ENCODE peak calls at places on chromosomes 2 and 18, in five cellular contexts. Q, I, L, G and S are unnamed samples.
A peak's percentile ranks its signal among the peaks of the same experiment; 100 is the strongest.

GRCh38 chr2:171086352-171087290 is 74.1 kb downstream of the TLK1 start:
- DNase-seq in Q (no peak), I (peak; percentile 10), L (peak; percentile 60), G (peak; percentile 73), S (no peak)

GRCh38 chr2:39839261-39839848 is 60.3 kb upstream of the THUMPD2 start:
- DNase-seq in Q (no peak), I (no peak), L (no peak), G (no peak), S (no peak)

GRCh38 chr2:112155331-112156151 is 17.4 kb downstream of the FBLN7 start:
- DNase-seq in Q (no peak), I (no peak), L (peak; percentile 20), G (no peak), S (no peak)

GRCh38 chr2:215773728-215774127 is 239.6 kb downstream of the MREG start:
- DNase-seq in Q (peak; percentile 28), I (peak; percentile 95), L (no peak), G (peak; percentile 98), S (no peak)

GRCh38 chr18:43486462-43486861 is 209.2 kb upstream of the SYT4 start:
- DNase-seq in Q (no peak), I (no peak), L (no peak), G (peak; percentile 1), S (no peak)

GRCh38 chr2:54570925-54571694 is 115.0 kb downstream of the SPTBN1 start:
- DNase-seq in Q (no peak), I (peak; percentile 85), L (peak; percentile 71), G (peak; percentile 88), S (peak; percentile 91)

GRCh38 chr2:118325556-118325955 is 237.3 kb downstream of the INSIG2 start:
- DNase-seq in Q (no peak), I (peak; percentile 21), L (no peak), G (no peak), S (no peak)

GRCh38 chr18:38648184-38648583 is 1082.6 kb upstream of the CELF4 start:
- DNase-seq in Q (no peak), I (no peak), L (no peak), G (no peak), S (no peak)

GRCh38 chr2:201758229-201758628 is 22.5 kb downstream of the ALS2 start:
- DNase-seq in Q (no peak), I (no peak), L (no peak), G (no peak), S (no peak)

GRCh38 chr2:150762571-150762970 is 275.1 kb upstream of the RND3 start:
- DNase-seq in Q (no peak), I (no peak), L (no peak), G (no peak), S (no peak)

GRCh38 chr2:219736196-219736595 is 108.8 kb downstream of the SLC4A3 start:
- DNase-seq in Q (no peak), I (peak; percentile 53), L (no peak), G (peak; percentile 82), S (no peak)

GRCh38 chr2:133586978-133587377 is 18.7 kb upstream of the NCKAP5 start:
- DNase-seq in Q (no peak), I (no peak), L (no peak), G (no peak), S (no peak)

GRCh38 chr2:133576714-133577113 is 8.5 kb upstream of the NCKAP5 start:
- DNase-seq in Q (no peak), I (no peak), L (no peak), G (no peak), S (no peak)

GRCh38 chr2:133579295-133579694 is 11.0 kb upstream of the NCKAP5 start:
- DNase-seq in Q (no peak), I (no peak), L (no peak), G (peak; percentile 80), S (peak; percentile 56)

GRCh38 chr2:133581027-133581760 is 12.9 kb upstream of the NCKAP5 start:
- DNase-seq in Q (no peak), I (no peak), L (no peak), G (peak; percentile 55), S (no peak)
- TF ChIP-seq CTCF in Q (no peak), I (no peak), L (no peak), G (no peak), S (no peak)

DNA sequence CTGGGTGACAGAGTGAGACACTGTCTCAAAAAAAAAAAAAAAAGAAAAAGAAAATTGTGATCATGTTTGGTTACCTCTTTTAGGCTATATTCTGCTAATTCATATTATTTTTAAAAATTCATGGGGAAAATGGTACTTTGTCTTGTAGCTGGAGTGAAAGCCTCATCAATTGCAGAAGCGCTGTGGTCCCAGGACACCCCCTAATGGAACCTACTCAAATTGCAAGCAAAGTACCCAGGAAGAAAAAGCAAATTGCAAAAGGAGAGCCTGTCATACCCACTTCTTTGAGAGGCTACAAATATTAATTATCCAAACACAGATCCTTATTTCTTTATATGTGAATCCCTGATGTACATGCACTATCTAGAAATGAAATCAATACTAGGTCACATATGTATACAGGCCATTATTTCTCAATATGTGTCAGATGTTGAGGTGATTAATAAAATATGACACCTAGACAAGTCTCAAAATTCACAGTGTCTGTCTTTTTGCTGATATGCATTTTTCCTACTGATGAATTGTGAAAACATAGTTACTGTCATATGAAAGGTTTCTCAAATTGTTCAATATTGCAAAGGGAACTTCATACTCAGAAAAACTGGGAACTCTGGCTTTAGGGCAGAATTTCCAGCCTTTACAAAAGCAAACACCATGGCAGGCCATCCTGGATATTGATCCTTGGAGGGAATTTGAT is 12.6 kb downstream of the CRACDL start:
- DNase-seq in Q (no peak), I (no peak), L (no peak), G (no peak), S (no peak)
- TF ChIP-seq CTCF in Q (no peak), I (no peak), L (no peak), G (peak; percentile 21), S (no peak)

GRCh38 chr2:232550351-232551261 is at the start of the genes EIF4E2 and TIGD1:
- DNase-seq in Q (peak; percentile 83), I (peak; percentile 61), L (peak; percentile 89), G (peak; percentile 95), S (peak; percentile 99)
- TF ChIP-seq CTCF in Q (peak; percentile 26), I (peak; percentile 35), L (peak; percentile 62), G (no peak), S (no peak)

GRCh38 chr18:45241982-45242565 is 373.2 kb upstream of the SLC14A2 start:
- DNase-seq in Q (no peak), I (no peak), L (no peak), G (no peak), S (no peak)
- TF ChIP-seq CTCF in Q (no peak), I (no peak), L (no peak), G (no peak), S (no peak)

GRCh38 chr2:193333539-193333938 is 1138.8 kb upstream of the TMEFF2 start:
- DNase-seq in Q (no peak), I (no peak), L (no peak), G (no peak), S (no peak)
- TF ChIP-seq CTCF in Q (no peak), I (no peak), L (no peak), G (no peak), S (no peak)

GRCh38 chr2:6312377-6312776 is 553.3 kb downstream of the CMPK2 start:
- DNase-seq in Q (no peak), I (no peak), L (no peak), G (no peak), S (no peak)
- TF ChIP-seq CTCF in Q (no peak), I (no peak), L (no peak), G (no peak), S (no peak)

DNA sequence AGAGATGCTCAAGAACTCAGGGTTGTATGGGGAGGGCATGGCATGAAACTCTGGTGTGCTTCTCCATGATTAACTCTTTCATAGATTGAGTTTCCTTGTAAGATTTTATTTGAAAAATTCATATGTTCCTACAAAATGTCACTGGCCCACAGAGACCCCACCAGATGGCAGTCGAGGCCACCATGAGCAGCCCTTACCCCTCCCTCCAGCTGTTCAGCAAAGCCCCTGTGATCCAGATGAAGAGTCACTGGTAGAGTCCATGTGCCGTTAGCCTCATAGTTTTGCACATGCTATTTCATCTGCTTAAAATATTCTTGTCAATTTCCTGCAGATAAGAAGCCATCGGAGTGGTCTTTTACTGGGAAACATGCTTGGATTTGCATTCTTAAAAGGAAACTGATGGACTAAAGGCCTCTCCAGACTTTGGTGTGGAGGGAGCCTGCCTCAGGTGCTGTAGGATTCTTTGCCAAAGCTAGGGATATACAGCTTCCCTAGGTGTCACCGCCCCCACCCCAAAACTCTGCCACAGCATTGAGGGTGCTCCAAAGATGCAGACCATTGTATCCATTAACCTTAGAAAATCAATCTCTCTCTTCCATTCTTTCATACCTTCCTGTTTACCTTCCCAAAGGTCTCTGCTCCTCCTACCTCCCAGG is 18.8 kb downstream of the ZNF385B start:
- DNase-seq in Q (no peak), I (no peak), L (no peak), G (peak; percentile 55), S (no peak)
- TF ChIP-seq CTCF in Q (no peak), I (peak; percentile 44), L (no peak), G (peak; percentile 63), S (no peak)

GRCh38 chr18:63518178-63519012 is 23.8 kb upstream of the SERPINB12 start:
- DNase-seq in Q (no peak), I (peak; percentile 34), L (peak; percentile 23), G (peak; percentile 82), S (no peak)

GRCh38 chr18:63511285-63511684 is 30.9 kb upstream of the SERPINB12 start:
- DNase-seq in Q (no peak), I (peak; percentile 38), L (no peak), G (peak; percentile 54), S (no peak)

GRCh38 chr18:63515799-63516198 is 26.4 kb upstream of the SERPINB12 start:
- DNase-seq in Q (no peak), I (no peak), L (no peak), G (no peak), S (no peak)

GRCh38 chr18:63514326-63514725 is 27.8 kb upstream of the SERPINB12 start:
- DNase-seq in Q (no peak), I (no peak), L (no peak), G (no peak), S (no peak)

GRCh38 chr18:63515279-63515678 is 26.9 kb upstream of the SERPINB12 start:
- DNase-seq in Q (no peak), I (no peak), L (no peak), G (no peak), S (no peak)
- TF ChIP-seq CTCF in Q (no peak), I (peak; percentile 25), L (no peak), G (peak; percentile 30), S (no peak)

GRCh38 chr2:109399061-109399460 is 214.7 kb downstream of the SEPTIN10 start:
- DNase-seq in Q (no peak), I (no peak), L (no peak), G (no peak), S (no peak)
- TF ChIP-seq CTCF in Q (no peak), I (no peak), L (no peak), G (no peak), S (no peak)